ENCODE peak calls at places on chromosomes 2 and 18, in five cellular contexts. W, R, Q, X and J are unnamed samples.

GRCh38 chr2:217919781-217920351 is 82.9 kb downstream of the TNS1 start:
- DNase-seq in Q (peak), X (no peak), W (peak), R (peak), J (peak)

GRCh38 chr2:202108345-202108744 is 35.3 kb downstream of the KIAA2012 start:
- DNase-seq in X (no peak), R (no peak), Q (no peak), W (no peak), J (no peak)

GRCh38 chr2:130359466-130359865 is 3.6 kb downstream of the PTPN18 start:
- DNase-seq in Q (no peak), W (no peak), X (no peak), R (no peak), J (no peak)

GRCh38 chr18:25099838-25100393 is 252.1 kb downstream of the ZNF521 start:
- DNase-seq in X (no peak), Q (no peak), W (peak), R (peak), J (no peak)

GRCh38 chr2:75222527-75222926 is 23.2 kb upstream of the TACR1 start:
- DNase-seq in W (no peak), R (no peak), X (no peak), Q (no peak), J (no peak)

GRCh38 chr18:23664674-23665073 is 2.0 kb upstream of the ANKRD29 start:
- DNase-seq in W (peak), R (no peak), X (no peak), Q (no peak), J (no peak)

GRCh38 chr2:88099798-88100488 is 27.9 kb downstream of the FABP1 start:
- DNase-seq in Q (no peak), X (peak), R (no peak), W (peak), J (peak)

GRCh38 chr2:7956126-7956689 is 725.6 kb upstream of the ID2 start:
- DNase-seq in X (no peak), Q (peak), W (peak), R (no peak), J (no peak)

GRCh38 chr2:99595373-99595772 is 105.6 kb upstream of the REV1 start:
- DNase-seq in R (no peak), X (no peak), W (no peak), Q (no peak), J (no peak)

GRCh38 chr2:116098049-116098448 is 1655.6 kb downstream of the DPP10 start:
- DNase-seq in R (no peak), Q (no peak), X (no peak), W (no peak), J (peak)

GRCh38 chr2:11466307-11467125 is 555 bp upstream of the E2F6 start:
- DNase-seq in Q (no peak), W (no peak), X (no peak), R (no peak), J (no peak)

GRCh38 chr2:65129276-65129612 is 662 bp downstream of the RAB1A start:
- DNase-seq in Q (no peak), X (no peak), W (no peak), R (peak), J (no peak)

GRCh38 chr2:118310016-118310877 is 222.0 kb downstream of the INSIG2 start:
- DNase-seq in X (peak), Q (peak), R (peak), W (peak), J (peak)

GRCh38 chr2:224520064-224520463 is 65.1 kb downstream of the CUL3 start:
- DNase-seq in R (no peak), Q (peak), W (peak), X (no peak), J (no peak)

GRCh38 chr2:113826346-113827285 is 63.3 kb upstream of the ACTR3 start:
- DNase-seq in R (no peak), X (peak), W (no peak), Q (peak), J (peak)

GRCh38 chr2:239626971-239627598 is 226.3 kb upstream of the HDAC4 start:
- DNase-seq in R (no peak), X (no peak), W (no peak), Q (peak), J (no peak)
- H3K9ac ChIP-seq in R (no peak), X (no peak), W (no peak), Q (no peak), J (no peak)

GRCh38 chr2:154452471-154452870 is 246.0 kb upstream of the KCNJ3 start:
- DNase-seq in Q (no peak), W (no peak), X (no peak), R (no peak), J (no peak)

GRCh38 chr2:154455201-154455600 is 243.3 kb upstream of the KCNJ3 start:
- DNase-seq in X (no peak), W (no peak), R (no peak), Q (peak), J (no peak)

GRCh38 chr2:154455871-154456270 is 242.6 kb upstream of the KCNJ3 start:
- DNase-seq in R (peak), Q (no peak), X (no peak), W (no peak), J (no peak)

GRCh38 chr2:154449951-154450658 is 248.4 kb upstream of the KCNJ3 start:
- DNase-seq in Q (no peak), W (no peak), R (no peak), X (no peak), J (no peak)

GRCh38 chr2:154452906-154453493 is 245.5 kb upstream of the KCNJ3 start:
- DNase-seq in W (no peak), R (peak), Q (no peak), X (no peak), J (peak)
- TF ChIP-seq CTCF in W (no peak), R (peak), Q (peak), X (peak), J (peak)

GRCh38 chr2:236571161-236571560 is 1.5 kb downstream of the ACKR3 start:
- DNase-seq in R (no peak), X (no peak), Q (no peak), W (no peak), J (peak)
- H3K9ac ChIP-seq in R (peak), X (no peak), Q (peak), W (no peak), J (peak)

DNA sequence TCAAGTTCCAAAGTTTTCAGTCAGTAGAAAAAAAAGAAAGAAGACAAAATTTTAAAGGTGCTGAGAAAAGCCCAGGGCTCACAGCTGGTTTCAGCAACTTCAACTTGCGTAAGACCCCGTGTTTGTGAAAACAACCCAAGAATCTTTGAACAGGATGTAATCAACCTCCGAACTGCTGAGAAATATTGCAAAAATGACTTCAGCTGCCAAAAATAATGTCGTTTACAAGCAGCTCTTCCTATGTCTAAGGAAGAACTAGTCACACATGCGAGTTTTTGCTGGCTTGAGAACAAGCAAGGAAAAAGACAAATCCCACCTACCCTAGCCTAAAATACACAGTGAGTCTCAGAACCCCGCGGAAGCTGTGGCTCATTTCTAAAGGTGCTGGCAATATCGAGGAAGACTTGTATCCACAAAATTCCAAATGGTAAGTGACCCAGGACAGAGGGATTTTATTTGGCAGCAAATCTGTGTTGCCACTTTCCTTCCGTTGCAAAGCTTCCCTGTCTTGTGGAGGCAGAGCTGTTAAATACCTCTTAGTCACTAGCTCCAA is 59.8 kb upstream of the SLC8A1 start:
- DNase-seq in W (peak), Q (peak), R (peak), X (no peak), J (peak)
- TF ChIP-seq CTCF in W (no peak), Q (no peak), R (no peak), X (no peak), J (no peak)

GRCh38 chr18:32770651-32771168 is 2.1 kb downstream of the KLHL14 start:
- DNase-seq in X (peak), Q (no peak), R (no peak), W (no peak), J (peak)
- H3K9ac ChIP-seq in X (no peak), Q (peak), R (no peak), W (no peak), J (no peak)

GRCh38 chr2:193496786-193497185 is 1302.1 kb upstream of the TMEFF2 start:
- DNase-seq in Q (no peak), W (no peak), X (no peak), R (no peak), J (no peak)

GRCh38 chr2:193506035-193506434 is 1311.3 kb upstream of the TMEFF2 start:
- DNase-seq in Q (no peak), X (no peak), W (no peak), R (no peak), J (no peak)

GRCh38 chr2:193505620-193506019 is 1310.9 kb upstream of the TMEFF2 start:
- DNase-seq in X (no peak), R (no peak), Q (no peak), W (no peak), J (no peak)

GRCh38 chr2:193502363-193503035 is 1307.8 kb upstream of the TMEFF2 start:
- DNase-seq in W (no peak), R (no peak), X (peak), Q (no peak), J (peak)
- TF ChIP-seq CTCF in W (no peak), R (no peak), X (peak), Q (no peak), J (peak)

GRCh38 chr2:2847131-2847740 is 516.2 kb upstream of the MYT1L start:
- DNase-seq in X (no peak), Q (no peak), R (no peak), W (no peak), J (no peak)

GRCh38 chr2:2848621-2849443 is 517.8 kb upstream of the MYT1L start:
- DNase-seq in W (no peak), X (peak), R (no peak), Q (no peak), J (no peak)

GRCh38 chr2:2846379-2847130 is 515.5 kb upstream of the MYT1L start:
- DNase-seq in Q (no peak), R (no peak), X (no peak), W (no peak), J (no peak)

GRCh38 chr2:2849464-2850217 is 518.6 kb upstream of the MYT1L start:
- DNase-seq in X (no peak), R (no peak), Q (no peak), W (no peak), J (no peak)

DNA sequence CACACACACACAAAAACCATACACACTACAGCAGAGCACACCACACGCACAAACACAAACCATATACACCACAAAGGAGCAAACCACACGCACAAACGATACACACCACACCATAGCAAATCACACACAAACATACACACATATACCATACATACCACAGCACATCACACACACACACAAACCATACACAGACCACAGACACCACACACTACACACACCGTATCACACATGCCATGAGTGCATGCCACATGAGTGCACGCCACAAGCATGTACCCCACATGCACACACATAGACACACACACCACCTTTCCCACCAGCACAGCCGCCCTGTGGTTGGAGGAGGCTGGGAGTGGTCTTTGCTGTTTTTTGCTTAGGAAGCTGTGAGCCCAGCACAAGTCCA is 517.1 kb upstream of the MYT1L start:
- DNase-seq in Q (no peak), W (no peak), X (no peak), R (no peak), J (no peak)
- H3K9ac ChIP-seq in Q (no peak), W (no peak), X (no peak), R (no peak), J (no peak)

GRCh38 chr2:20167356-20167755 is 57.6 kb downstream of the SDC1 start:
- DNase-seq in Q (no peak), R (no peak), W (no peak), X (no peak), J (peak)

GRCh38 chr2:20170646-20171250 is 54.2 kb downstream of the SDC1 start:
- DNase-seq in X (no peak), W (no peak), Q (no peak), R (no peak), J (peak)

GRCh38 chr2:20169796-20170467 is 55.0 kb downstream of the SDC1 start:
- DNase-seq in X (peak), Q (peak), W (no peak), R (no peak), J (peak)

GRCh38 chr2:20168048-20168726 is 56.7 kb downstream of the SDC1 start:
- DNase-seq in R (no peak), X (no peak), Q (no peak), W (no peak), J (peak)

GRCh38 chr2:20168727-20169696 is 55.9 kb downstream of the SDC1 start:
- DNase-seq in R (no peak), X (no peak), W (no peak), Q (no peak), J (peak)
- TF ChIP-seq CTCF in R (no peak), X (no peak), W (no peak), Q (no peak), J (peak)

GRCh38 chr18:49967171-49967570 is 153.8 kb upstream of the ACAA2 start:
- DNase-seq in W (no peak), R (no peak), X (no peak), Q (no peak), J (no peak)
- H3K9ac ChIP-seq in W (no peak), R (no peak), X (no peak), Q (no peak), J (no peak)